ENCODE peak calls at places on chromosome 21, in six cellular contexts. J is NCI-H2029 treated with DMSO at 0.1 percent for 48 hours; X is EL; P is pulmonary artery endothelial cell; E is effector memory CD8-positive, alpha-beta T cell; T is activated CD4-positive, alpha-beta T cell treated with anti-CD3 and anti-CD28 coated beads, Interleukin-2, amount 50 U/mL, for 48 hours. G is an unnamed sample.

GRCh38 chr21:43874085-43874785 is 9.2 kb downstream of the AGPAT3 start:
- DNase-seq in J (no peak), T (no peak), X (no peak), P (no peak), E (no peak), G (no peak)

GRCh38 chr21:36209626-36210171 is 53.1 kb downstream of the DOP1B start:
- DNase-seq in E (peak; percentile 25), P (peak; percentile 13), X (peak; percentile 70), T (peak; percentile 28), J (peak; percentile 30), G (peak; percentile 42)

GRCh38 chr21:45347712-45348477 is 57.1 kb upstream of the COL18A1 start:
- DNase-seq in E (no peak), P (no peak), T (no peak), X (no peak), J (no peak), G (no peak)

GRCh38 chr21:36751383-36751782 is 52.5 kb downstream of the SIM2 start:
- DNase-seq in P (no peak), T (no peak), E (no peak), X (no peak), J (no peak), G (no peak)

GRCh38 chr21:42409366-42409765 is 5.7 kb downstream of the UBASH3A start:
- DNase-seq in E (no peak), X (no peak), P (no peak), J (no peak), T (no peak), G (no peak)

GRCh38 chr21:28781602-28782274 is 210.9 kb downstream of the LTN1 start:
- DNase-seq in E (no peak), P (no peak), J (no peak), X (peak; percentile 40), T (no peak), G (peak; percentile 44)

GRCh38 chr21:44334637-44335030 is 4.6 kb downstream of the CFAP410 start:
- DNase-seq in T (no peak), J (no peak), E (no peak), X (no peak), P (no peak), G (no peak)

GRCh38 chr21:46112731-46113215 is 14.9 kb downstream of the COL6A2 start:
- DNase-seq in T (no peak), E (no peak), X (no peak), P (no peak), J (no peak), G (no peak)

GRCh38 chr21:38599381-38599975 is 101.2 kb upstream of the ERG start:
- DNase-seq in X (no peak), J (no peak), T (no peak), P (no peak), E (no peak), G (no peak)

GRCh38 chr21:30206551-30207251 is 9.2 kb downstream of the CLDN8 start:
- DNase-seq in X (no peak), E (no peak), J (no peak), P (no peak), T (no peak), G (peak; percentile 71)

GRCh38 chr21:29298348-29299045 is at the start of gene BACH1:
- DNase-seq in X (peak; percentile 92), J (peak; percentile 63), E (peak; percentile 72), P (peak; percentile 72), T (peak; percentile 87), G (peak; percentile 84)

GRCh38 chr21:33025471-33026298 is at the start of gene OLIG2:
- DNase-seq in J (no peak), X (peak; percentile 36), P (no peak), E (no peak), T (no peak), G (no peak)

GRCh38 chr21:38679531-38679930 is 126.2 kb upstream of the ETS2 start:
- DNase-seq in T (no peak), J (no peak), X (peak; percentile 73), E (no peak), P (peak; percentile 59), G (peak; percentile 64)